ENCODE peak calls at places on chromosomes 13 and 19, in four cellular contexts. One of them, this sample, is unnamed.

GRCh38 chr19:10404888-10405808 is 1.8 kb upstream of the CDC37 start:
- DNase-seq in GM12892: no peak
- DNase-seq in NK-92 treated with Interleukin-12 subunit alpha and Interleukin-12 subunit beta, amount 100 ng/mL, for 24 hours: no peak
- DNase-seq in cardiac muscle cell: no peak
- DNase-seq in this sample: no peak

GRCh38 chr19:27828781-27829275 is 1384.1 kb downstream of the UQCRFS1 start:
- DNase-seq in GM12892: no peak
- DNase-seq in NK-92 treated with Interleukin-12 subunit alpha and Interleukin-12 subunit beta, amount 100 ng/mL, for 24 hours: no peak
- DNase-seq in cardiac muscle cell: no peak
- DNase-seq in this sample: no peak

GRCh38 chr13:76017861-76018556 is 381.9 kb downstream of the LMO7 start:
- DNase-seq in GM12892: no peak
- DNase-seq in NK-92 treated with Interleukin-12 subunit alpha and Interleukin-12 subunit beta, amount 100 ng/mL, for 24 hours: no peak
- DNase-seq in cardiac muscle cell: no peak
- DNase-seq in this sample: no peak

GRCh38 chr19:11887618-11888531 is at the start of gene ZNF69:
- DNase-seq in GM12892: peak
- DNase-seq in NK-92 treated with Interleukin-12 subunit alpha and Interleukin-12 subunit beta, amount 100 ng/mL, for 24 hours: no peak
- DNase-seq in cardiac muscle cell: peak
- DNase-seq in this sample: peak

GRCh38 chr19:5947435-5947834 is 30.5 kb downstream of the RANBP3 start:
- DNase-seq in GM12892: no peak
- DNase-seq in NK-92 treated with Interleukin-12 subunit alpha and Interleukin-12 subunit beta, amount 100 ng/mL, for 24 hours: no peak
- DNase-seq in cardiac muscle cell: peak
- DNase-seq in this sample: no peak

GRCh38 chr19:34300380-34300779 is 46.0 kb downstream of the GARRE1 start:
- DNase-seq in GM12892: no peak
- DNase-seq in NK-92 treated with Interleukin-12 subunit alpha and Interleukin-12 subunit beta, amount 100 ng/mL, for 24 hours: no peak
- DNase-seq in cardiac muscle cell: no peak
- DNase-seq in this sample: no peak

GRCh38 chr13:106602178-106602577 is 34.2 kb upstream of the ARGLU1 start:
- DNase-seq in GM12892: no peak
- DNase-seq in NK-92 treated with Interleukin-12 subunit alpha and Interleukin-12 subunit beta, amount 100 ng/mL, for 24 hours: no peak
- DNase-seq in cardiac muscle cell: no peak
- DNase-seq in this sample: no peak

GRCh38 chr19:16001481-16002312 is 52.9 kb downstream of the OR10H4 start:
- DNase-seq in GM12892: no peak
- DNase-seq in NK-92 treated with Interleukin-12 subunit alpha and Interleukin-12 subunit beta, amount 100 ng/mL, for 24 hours: peak
- DNase-seq in cardiac muscle cell: peak
- DNase-seq in this sample: peak

GRCh38 chr19:18650468-18651001 is 13.7 kb downstream of the KLHL26 start:
- DNase-seq in GM12892: no peak
- DNase-seq in NK-92 treated with Interleukin-12 subunit alpha and Interleukin-12 subunit beta, amount 100 ng/mL, for 24 hours: no peak
- DNase-seq in cardiac muscle cell: peak
- DNase-seq in this sample: no peak

GRCh38 chr19:15154002-15154612 is 46.7 kb downstream of the NOTCH3 start:
- DNase-seq in GM12892: no peak
- DNase-seq in NK-92 treated with Interleukin-12 subunit alpha and Interleukin-12 subunit beta, amount 100 ng/mL, for 24 hours: no peak
- DNase-seq in cardiac muscle cell: peak
- DNase-seq in this sample: no peak

GRCh38 chr19:7018828-7019227 is 2.4 kb downstream of the MBD3L2B start:
- DNase-seq in GM12892: no peak
- DNase-seq in NK-92 treated with Interleukin-12 subunit alpha and Interleukin-12 subunit beta, amount 100 ng/mL, for 24 hours: no peak
- DNase-seq in cardiac muscle cell: no peak
- DNase-seq in this sample: no peak

GRCh38 chr19:28543244-28543776 is 669.6 kb downstream of the UQCRFS1 start:
- DNase-seq in GM12892: no peak
- DNase-seq in NK-92 treated with Interleukin-12 subunit alpha and Interleukin-12 subunit beta, amount 100 ng/mL, for 24 hours: no peak
- DNase-seq in cardiac muscle cell: no peak
- DNase-seq in this sample: no peak

This sample was measured in type B pancreatic cell.